ENCODE peak calls at places on chromosomes 12 and 14, in four cellular contexts. N is lower leg skin, A is mammary epithelial cell, B is lower lobe of right lung. W is an unnamed sample.

GRCh38 chr12:70520847-70521246 is 116.4 kb downstream of the PTPRB start:
- DNase-seq in N (no peak), A (peak), B (no peak), W (no peak)

GRCh38 chr12:89821901-89822300 is 113.3 kb upstream of the ATP2B1 start:
- DNase-seq in N (no peak), A (peak), B (no peak), W (no peak)

GRCh38 chr14:104361921-104362681 is 217.5 kb upstream of the C14orf180 start:
- DNase-seq in N (no peak), A (no peak), B (peak), W (peak)

GRCh38 chr14:58227096-58227819 is 17.4 kb upstream of the PSMA3 start:
- DNase-seq in N (no peak), A (no peak), B (no peak), W (no peak)

GRCh38 chr14:103770902-103771301 is 55.3 kb downstream of the ZFYVE21 start:
- DNase-seq in N (no peak), A (no peak), B (no peak), W (no peak)

GRCh38 chr14:31194095-31194494 is 13.5 kb downstream of the HECTD1 start:
- DNase-seq in N (no peak), A (no peak), B (no peak), W (no peak)

GRCh38 chr14:74963705-74964271 is 8.4 kb upstream of the PGF start:
- DNase-seq in N (no peak), A (peak), B (no peak), W (no peak)

GRCh38 chr14:67559639-67560038 is 26.5 kb downstream of the PLEKHH1 start:
- DNase-seq in N (no peak), A (no peak), B (no peak), W (no peak)

GRCh38 chr14:64238049-64238448 is 56.1 kb downstream of the ESR2 start:
- DNase-seq in N (no peak), A (no peak), B (no peak), W (no peak)

GRCh38 chr12:19301688-19302640 is 137.3 kb upstream of the AEBP2 start:
- DNase-seq in N (no peak), A (no peak), B (no peak), W (peak)

GRCh38 chr12:53124352-53124723 is 21.1 kb downstream of the SOAT2 start:
- DNase-seq in N (no peak), A (no peak), B (no peak), W (no peak)

GRCh38 chr14:46819117-46819516 is 167.5 kb upstream of the RPL10L start:
- DNase-seq in N (no peak), A (no peak), B (peak), W (no peak)

GRCh38 chr12:108341854-108342847 is 3.0 kb upstream of the CMKLR1 start:
- DNase-seq in N (no peak), A (no peak), B (no peak), W (no peak)

GRCh38 chr14:28344381-28344780 is 422.2 kb upstream of the FOXG1 start:
- DNase-seq in N (no peak), A (peak), B (no peak), W (no peak)

GRCh38 chr14:51310453-51311074 is 70.5 kb downstream of the TMX1 start:
- DNase-seq in N (no peak), A (no peak), B (no peak), W (no peak)

GRCh38 chr14:105466491-105467248 is 8.0 kb upstream of the CRIP2 start:
- DNase-seq in N (no peak), A (no peak), B (no peak), W (no peak)

GRCh38 chr14:86961106-86961716 is 1031.8 kb downstream of the GALC start:
- DNase-seq in N (no peak), A (peak), B (no peak), W (no peak)

GRCh38 chr12:13165578-13166120 is 30.9 kb upstream of the EMP1 start:
- DNase-seq in N (peak), A (peak), B (peak), W (peak)

GRCh38 chr14:86532219-86532618 is 1002.3 kb downstream of the FLRT2 start:
- DNase-seq in N (no peak), A (peak), B (no peak), W (no peak)

GRCh38 chr14:56322531-56322930 is 204.3 kb downstream of the PELI2 start:
- DNase-seq in N (no peak), A (no peak), B (no peak), W (no peak)

GRCh38 chr14:67541448-67542387 is 8.6 kb downstream of the PLEKHH1 start:
- DNase-seq in N (no peak), A (no peak), B (no peak), W (no peak)

GRCh38 chr12:29741342-29742241 is 42.1 kb downstream of the TMTC1 start:
- DNase-seq in N (no peak), A (peak), B (no peak), W (no peak)

GRCh38 chr12:66693901-66694513 is 15.1 kb upstream of the GRIP1 start:
- DNase-seq in N (peak), A (peak), B (no peak), W (no peak)

GRCh38 chr14:90732142-90732541 is 84.1 kb downstream of the TTC7B start:
- DNase-seq in N (no peak), A (no peak), B (no peak), W (no peak)

GRCh38 chr12:115736360-115736759 is 541.1 kb downstream of the MED13L start:
- DNase-seq in N (no peak), A (no peak), B (no peak), W (no peak)

GRCh38 chr12:121765573-121765972 is 27.9 kb downstream of the RHOF start:
- DNase-seq in N (no peak), A (peak), B (no peak), W (no peak)

GRCh38 chr12:131509706-131510105 is 201.2 kb upstream of the SFSWAP start:
- DNase-seq in N (no peak), A (no peak), B (peak), W (no peak)

GRCh38 chr14:60331201-60332045 is 82.4 kb downstream of the PPM1A start:
- DNase-seq in N (no peak), A (no peak), B (peak), W (peak)

GRCh38 chr14:93973607-93974006 is 2.8 kb downstream of the ASB2 start:
- DNase-seq in N (no peak), A (no peak), B (no peak), W (peak)

GRCh38 chr14:73344304-73344703 is 107.0 kb downstream of the PAPLN start:
- DNase-seq in N (no peak), A (no peak), B (no peak), W (no peak)

DNA sequence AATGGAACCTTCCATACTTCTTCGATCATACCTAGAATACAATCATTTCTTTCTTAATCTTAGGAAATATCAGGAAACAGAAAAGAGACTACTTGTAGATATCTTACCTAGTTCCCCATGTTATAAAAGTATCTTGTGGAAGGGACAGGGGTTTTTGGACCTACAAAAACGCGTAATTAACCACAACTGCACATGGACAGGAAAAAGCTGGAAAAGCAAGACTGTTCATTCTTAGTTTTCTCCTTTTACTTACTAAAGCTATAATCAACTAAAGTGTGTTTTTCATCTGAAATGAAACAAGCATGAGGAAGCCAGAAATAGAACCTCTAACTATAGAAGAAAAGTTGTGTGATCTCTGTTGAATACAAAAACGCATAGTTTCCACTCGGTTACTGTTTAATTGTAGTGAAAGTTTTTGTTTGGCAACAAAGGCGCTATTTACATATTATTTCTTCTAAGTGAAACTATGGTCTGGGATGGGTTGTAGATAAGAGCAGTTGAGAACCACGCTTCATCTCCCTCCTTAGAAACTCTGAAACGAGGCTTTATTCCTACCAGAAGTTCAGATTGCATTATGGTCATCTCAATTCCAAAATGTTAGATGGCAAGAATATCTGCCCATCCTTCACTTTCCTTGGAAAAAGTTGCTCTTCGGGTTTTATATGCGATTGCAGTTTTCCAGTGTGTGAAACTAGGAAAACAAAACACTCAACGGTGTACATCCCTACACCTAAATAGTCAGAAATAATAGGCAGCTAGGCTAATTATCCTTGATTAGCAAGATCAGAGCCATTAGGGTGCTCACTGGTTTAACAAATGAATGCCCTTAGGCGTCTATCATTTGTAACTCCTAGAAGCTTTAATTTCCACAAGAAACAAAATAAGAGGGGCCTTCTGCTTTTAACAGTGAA is 1.1 kb downstream of the BCAT1 start:
- DNase-seq in N (no peak), A (no peak), B (no peak), W (no peak)
- H3K4me3 ChIP-seq in N (peak), A (peak), B (peak), W (peak)

GRCh38 chr14:69044965-69045555 is 66.0 kb upstream of the ACTN1 start:
- DNase-seq in N (no peak), A (peak), B (no peak), W (no peak)
- TF ChIP-seq CTCF in N (no peak), A (no peak), B (no peak), W (no peak)

GRCh38 chr12:9759680-9760592 is 765 bp downstream of the CD69 start:
- DNase-seq in N (no peak), A (no peak), B (no peak), W (no peak)

GRCh38 chr12:9761407-9761736 is 671 bp upstream of the CD69 start:
- DNase-seq in N (no peak), A (no peak), B (no peak), W (no peak)

GRCh38 chr12:9762369-9762768 is 1.7 kb upstream of the CD69 start:
- DNase-seq in N (no peak), A (no peak), B (no peak), W (no peak)

GRCh38 chr12:9763025-9763424 is 2.3 kb upstream of the CD69 start:
- DNase-seq in N (no peak), A (no peak), B (no peak), W (no peak)

DNA sequence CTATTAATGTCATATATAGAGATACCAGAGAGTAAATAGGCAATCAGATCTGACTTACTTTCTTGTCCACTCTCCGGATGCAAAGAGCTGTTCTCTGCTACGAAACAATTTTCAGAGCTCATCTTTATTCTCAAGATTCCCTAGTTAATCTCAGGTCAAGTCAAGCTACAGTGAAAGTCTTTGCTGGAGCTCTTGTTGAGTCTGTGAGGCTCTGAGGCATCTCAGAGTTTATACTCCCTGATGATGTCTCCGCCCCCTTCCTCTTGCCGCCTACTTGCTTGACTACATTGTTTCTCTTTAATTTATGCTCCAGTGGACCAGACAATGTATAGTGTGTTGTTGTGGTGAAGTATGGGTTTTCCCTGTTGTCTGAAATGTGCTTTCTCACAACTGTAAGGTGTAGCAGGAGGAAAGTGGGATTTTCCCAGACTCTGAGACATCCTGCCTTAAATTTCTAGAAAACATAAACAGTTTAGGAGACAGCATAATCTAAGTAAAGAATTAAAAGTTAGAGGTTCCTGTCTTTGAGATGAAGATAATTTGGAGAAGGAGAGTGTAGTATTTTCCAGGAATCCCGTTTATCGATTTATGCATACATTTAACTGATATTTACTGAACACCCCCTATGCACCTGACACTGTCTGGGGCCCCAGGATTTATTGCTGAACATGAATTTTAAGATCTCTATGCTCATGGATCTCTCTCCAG is at the start of gene CD69:
- DNase-seq in N (peak), A (peak), B (no peak), W (no peak)
- H3K4me3 ChIP-seq in N (no peak), A (no peak), B (peak), W (peak)

DNA sequence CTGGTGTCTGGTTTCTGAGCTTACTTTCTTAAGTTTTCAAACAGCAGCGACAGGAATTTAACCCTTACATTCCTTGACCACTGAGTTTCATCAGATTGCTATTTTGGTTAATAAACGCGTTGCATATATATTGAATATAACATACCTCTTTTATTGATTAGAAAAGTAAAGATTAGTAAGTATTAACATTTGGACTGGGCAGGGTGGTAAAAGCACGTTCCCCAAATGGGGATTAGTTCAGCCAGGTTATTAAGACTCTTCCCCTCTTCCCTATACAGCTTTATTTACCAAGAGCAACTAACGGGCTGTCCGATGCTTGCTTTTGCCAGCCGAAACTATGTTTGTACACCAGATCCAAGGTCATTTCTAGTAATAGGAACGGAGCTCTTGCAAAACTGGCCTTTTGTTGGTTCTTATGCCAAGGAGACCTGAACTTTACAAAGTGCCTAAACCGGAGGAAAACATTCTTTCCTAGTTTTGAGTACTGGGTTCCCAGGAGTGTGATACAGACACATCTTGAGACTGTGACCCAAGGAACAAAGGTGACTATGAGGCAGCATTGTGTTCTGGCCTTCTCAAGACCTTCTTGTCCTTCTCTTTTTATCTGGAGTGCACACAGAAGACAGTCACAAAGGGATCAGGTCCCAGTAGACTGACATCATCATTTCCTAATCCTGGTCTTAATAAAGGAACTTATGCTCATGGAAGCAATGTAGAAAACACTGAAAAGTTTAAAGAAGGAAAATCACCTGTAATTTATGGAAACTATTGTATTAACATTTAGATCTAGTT is 2.6 kb downstream of the GLRX5 start:
- DNase-seq in N (no peak), A (no peak), B (no peak), W (no peak)
- TF ChIP-seq CTCF in N (no peak), A (no peak), B (no peak), W (no peak)

GRCh38 chr12:6765048-6765633 is 1.0 kb upstream of the PTMS start:
- DNase-seq in N (no peak), A (peak), B (no peak), W (no peak)

GRCh38 chr12:6763380-6763779 is 2.8 kb upstream of the PTMS start:
- DNase-seq in N (no peak), A (no peak), B (no peak), W (no peak)

GRCh38 chr12:6765634-6766581 is at the start of gene PTMS:
- DNase-seq in N (peak), A (peak), B (peak), W (peak)

GRCh38 chr12:6761849-6762248 is 4.3 kb upstream of the PTMS start:
- DNase-seq in N (no peak), A (no peak), B (no peak), W (no peak)

GRCh38 chr12:6764011-6764828 is 1.9 kb upstream of the PTMS start:
- DNase-seq in N (peak), A (peak), B (peak), W (peak)
- H3K4me3 ChIP-seq in N (no peak), A (no peak), B (peak), W (peak)